ENCODE peak calls at places on chromosomes 13 and 19, in ten cellular contexts. V is body of pancreas, K is endothelial cell of umbilical vein, I is prostate gland, D is esophagus squamous epithelium, S is Peyer's patch, Z is pancreas, L is GM12878, W is IMR-90, P is mesendoderm. B is an unnamed sample.
A peak's percentile ranks its signal among the peaks of the same experiment; 100 is the strongest.

GRCh38 chr13:31947105-31947504 is 84.5 kb upstream of the FRY start:
- DNase-seq in V (no peak), K (no peak), I (no peak), D (no peak), S (no peak), Z (no peak), L (no peak), W (no peak), P (peak; percentile 39), B (no peak)

GRCh38 chr19:56978023-56978565 is 137.6 kb upstream of the PEG3 start:
- DNase-seq in V (no peak), K (no peak), I (no peak), D (no peak), S (no peak), Z (no peak), L (no peak), W (no peak), P (peak; percentile 37), B (no peak)

GRCh38 chr19:20660473-20660872 is 898 bp downstream of the ZNF626 start:
- DNase-seq in V (no peak), K (peak; percentile 20), I (no peak), D (no peak), S (no peak), Z (no peak), L (no peak), W (no peak), P (peak; percentile 51), B (peak; percentile 37)

GRCh38 chr19:3768748-3769099 is 3.3 kb downstream of the RAX2 start:
- DNase-seq in V (no peak), K (no peak), I (no peak), D (no peak), S (no peak), Z (no peak), L (no peak), W (no peak), P (no peak), B (no peak)

GRCh38 chr13:40336228-40337221 is 329.9 kb downstream of the FOXO1 start:
- DNase-seq in V (peak; percentile 72), K (no peak), I (no peak), D (no peak), S (no peak), Z (peak; percentile 52), L (no peak), W (no peak), P (no peak), B (no peak)

GRCh38 chr19:46107371-46107770 is 17.1 kb downstream of the IGFL3 start:
- DNase-seq in V (no peak), K (no peak), I (no peak), D (no peak), S (no peak), Z (no peak), L (no peak), W (peak; percentile 28), P (no peak), B (no peak)

GRCh38 chr19:27657271-27658051 is 1555.5 kb downstream of the UQCRFS1 start:
- DNase-seq in V (no peak), K (no peak), I (no peak), D (no peak), S (no peak), Z (no peak), L (no peak), W (no peak), P (no peak), B (no peak)

GRCh38 chr19:29800086-29800825 is 11.5 kb upstream of the CCNE1 start:
- DNase-seq in V (no peak), K (no peak), I (no peak), D (no peak), S (no peak), Z (no peak), L (no peak), W (no peak), P (no peak), B (no peak)

GRCh38 chr13:27321619-27322385 is 51.2 kb downstream of the RASL11A start:
- DNase-seq in V (no peak), K (no peak), I (no peak), D (no peak), S (no peak), Z (no peak), L (no peak), W (no peak), P (no peak), B (no peak)

GRCh38 chr13:27329210-27329609 is 58.6 kb downstream of the RASL11A start:
- DNase-seq in V (no peak), K (no peak), I (no peak), D (no peak), S (no peak), Z (no peak), L (no peak), W (no peak), P (no peak), B (no peak)

DNA sequence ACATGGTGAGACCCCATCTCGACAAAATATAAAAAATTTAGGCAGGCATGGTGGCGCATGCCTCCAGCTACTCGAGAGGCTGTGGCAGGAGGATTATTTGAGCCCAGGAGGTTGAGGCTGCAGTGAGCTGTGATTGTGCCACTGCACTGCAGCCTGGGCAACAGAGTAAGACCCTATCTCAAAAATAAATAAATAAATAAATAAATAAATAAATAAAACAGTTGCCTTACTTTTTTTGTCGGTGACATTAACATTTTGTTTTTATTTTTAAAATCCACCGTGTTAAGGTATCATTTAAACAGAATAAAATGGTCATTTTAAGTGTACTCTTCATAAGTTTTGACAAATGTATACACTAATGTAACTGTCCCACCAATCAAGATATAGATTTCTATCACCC is 57.0 kb downstream of the RASL11A start:
- DNase-seq in V (no peak), K (no peak), I (no peak), D (no peak), S (no peak), Z (no peak), L (no peak), W (no peak), P (no peak), B (no peak)
- H3K27ac ChIP-seq in V (no peak overlapping the region), K (no peak overlapping the region), I (no peak overlapping the region), D (no peak overlapping the region), S (no peak overlapping the region), Z (no peak overlapping the region), L (no peak overlapping the region), W (no peak overlapping the region), P (no peak overlapping the region), B (no peak overlapping the region)

GRCh38 chr19:55453861-55454260 is 7.6 kb downstream of the ISOC2 start:
- DNase-seq in V (no peak), K (no peak), I (no peak), D (no peak), S (no peak), Z (no peak), L (no peak), W (no peak), P (no peak), B (no peak)
- H3K27me3 ChIP-seq in V (peaks cover 14% of the 10 kb centered on the region), K (peaks cover 21% of the 10 kb centered on the region), I (peaks cover 9% of the 10 kb centered on the region), D (peaks cover 41% of the 10 kb centered on the region), S (peaks cover 26% of the 10 kb centered on the region), Z (peaks cover 3% of the 10 kb centered on the region), L (no peaks in the 10 kb centered on the region), W (peaks cover 29% of the 10 kb centered on the region), P (peaks cover 17% of the 10 kb centered on the region), B (no peaks in the 10 kb centered on the region)

GRCh38 chr19:42282036-42282762 is 13.1 kb downstream of the CIC start:
- DNase-seq in V (peak; percentile 28), K (no peak), I (no peak), D (no peak), S (no peak), Z (peak; percentile 59), L (no peak), W (peak; percentile 34), P (no peak), B (no peak)

GRCh38 chr19:42279902-42280760 is 11.1 kb downstream of the CIC start:
- DNase-seq in V (peak; percentile 85), K (peak; percentile 84), I (peak; percentile 92), D (no peak), S (peak; percentile 91), Z (peak; percentile 87), L (peak; percentile 74), W (peak; percentile 83), P (peak; percentile 76), B (peak; percentile 96)

GRCh38 chr19:42280761-42281174 is 11.7 kb downstream of the CIC start:
- DNase-seq in V (no peak), K (peak; percentile 39), I (no peak), D (no peak), S (peak; percentile 52), Z (no peak), L (no peak), W (peak; percentile 17), P (peak; percentile 45), B (no peak)

GRCh38 chr19:42282810-42283247 is 13.8 kb downstream of the CIC start:
- DNase-seq in V (no peak), K (no peak), I (no peak), D (no peak), S (no peak), Z (no peak), L (no peak), W (no peak), P (no peak), B (no peak)

GRCh38 chr19:42281175-42282035 is 12.4 kb downstream of the CIC start:
- DNase-seq in V (peak; percentile 71), K (peak; percentile 72), I (peak; percentile 78), D (no peak), S (no peak), Z (peak; percentile 69), L (no peak), W (peak; percentile 41), P (peak; percentile 80), B (peak; percentile 81)
- H3K4me1 ChIP-seq in V (peaks cover 80% of the 10 kb centered on the region), K (peaks cover 64% of the 10 kb centered on the region), I (peaks cover 45% of the 10 kb centered on the region), D (peaks cover 82% of the 10 kb centered on the region), S (peaks cover 78% of the 10 kb centered on the region), Z (peaks cover 29% of the 10 kb centered on the region), L (peaks cover 55% of the 10 kb centered on the region), W (peaks cover 58% of the 10 kb centered on the region), P (peaks cover 13% of the 10 kb centered on the region), B (peaks cover 43% of the 10 kb centered on the region)

GRCh38 chr13:66926200-66926850 is 303.8 kb downstream of the PCDH9 start:
- DNase-seq in V (no peak), K (no peak), I (no peak), D (no peak), S (no peak), Z (no peak), L (no peak), W (no peak), P (no peak), B (no peak)

GRCh38 chr13:66922444-66922843 is 307.7 kb downstream of the PCDH9 start:
- DNase-seq in V (no peak), K (no peak), I (no peak), D (no peak), S (no peak), Z (no peak), L (no peak), W (no peak), P (no peak), B (no peak)

GRCh38 chr13:66927562-66927961 is 302.6 kb downstream of the PCDH9 start:
- DNase-seq in V (no peak), K (no peak), I (no peak), D (no peak), S (no peak), Z (no peak), L (no peak), W (no peak), P (no peak), B (no peak)

DNA sequence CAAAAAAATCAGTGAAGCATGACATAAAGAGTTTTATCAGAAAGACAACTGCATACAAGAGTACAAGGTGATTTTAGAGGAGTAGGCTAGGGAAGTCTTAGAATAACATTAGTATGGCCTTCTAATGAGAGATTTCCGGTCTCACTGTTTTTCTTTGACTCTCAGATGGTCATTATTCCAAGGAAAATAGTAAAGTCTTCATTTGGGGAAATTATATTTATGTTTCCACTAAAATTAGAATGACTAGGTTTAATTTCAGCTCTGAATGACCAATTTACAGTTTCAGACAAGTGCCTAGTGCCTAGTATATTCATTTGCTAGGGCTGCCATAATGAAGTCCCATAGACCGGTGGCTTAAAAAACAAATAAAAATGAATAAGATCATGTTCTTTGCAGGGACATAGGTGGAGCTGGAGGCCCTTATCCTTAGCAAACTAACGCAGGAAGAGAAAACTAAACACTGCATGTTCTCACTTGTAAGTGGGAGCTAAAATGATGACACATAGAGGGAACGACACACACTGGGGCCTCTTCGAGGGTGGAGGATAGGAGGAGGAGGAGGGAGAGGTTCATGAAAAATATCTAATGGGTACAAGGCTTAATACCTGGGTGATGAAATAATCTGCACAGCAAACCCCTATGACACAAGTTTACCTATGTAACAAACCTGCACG is 303.1 kb downstream of the PCDH9 start:
- DNase-seq in V (no peak), K (peak; percentile 66), I (no peak), D (no peak), S (no peak), Z (no peak), L (no peak), W (peak; percentile 37), P (no peak), B (no peak)
- H3K27ac ChIP-seq in V (no peak overlapping the region), K (no peak overlapping the region), I (no peak overlapping the region), D (no peak overlapping the region), S (no peak overlapping the region), Z (no peak overlapping the region), L (no peak overlapping the region), W (no peak overlapping the region), P (no peak overlapping the region), B (no peak overlapping the region)